ENCODE peak calls at places on chromosome 13, in ten cellular contexts. E is hepatocyte, G is retinal pigment epithelial cell, N is colonic mucosa, C is HFF-Myc, T is bronchial epithelial cell, J is mucosa of descending colon, V is psoas muscle, P is HepG2, R is cardiac muscle cell. H is an unnamed sample.

GRCh38 chr13:60019119-60019993 is 144.4 kb downstream of the DIAPH3 start:
- DNase-seq in E (no peak), G (no peak), N (no peak), C (no peak), T (peak; percentile 73), J (no peak), V (no peak), P (peak; percentile 3), R (no peak), H (no peak)

GRCh38 chr13:109213714-109214113 is 572.7 kb downstream of the IRS2 start:
- DNase-seq in E (no peak), G (no peak), N (no peak), C (no peak), T (peak; percentile 55), J (no peak), V (no peak), P (no peak), R (no peak), H (no peak)

GRCh38 chr13:74115138-74115537 is 19.1 kb downstream of the KLF12 start:
- DNase-seq in E (no peak), G (no peak), N (no peak), C (no peak), T (peak; percentile 59), J (no peak), V (no peak), P (no peak), R (no peak), H (no peak)

GRCh38 chr13:31094331-31095015 is 67.2 kb downstream of the HSPH1 start:
- DNase-seq in E (no peak), G (no peak), N (no peak), C (no peak), T (peak; percentile 86), J (no peak), V (no peak), P (no peak), R (no peak), H (no peak)

GRCh38 chr13:49450105-49450819 is 6.2 kb downstream of the SETDB2 start:
- DNase-seq in E (no peak), G (no peak), N (no peak), C (no peak), T (no peak), J (no peak), V (no peak), P (no peak), R (no peak), H (no peak)

GRCh38 chr13:34156841-34157365 is 339.0 kb downstream of the RFC3 start:
- DNase-seq in E (peak; percentile 93), G (peak; percentile 99), N (peak; percentile 81), C (peak; percentile 93), T (peak; percentile 97), J (peak; percentile 76), V (no peak), P (peak; percentile 72), R (no peak), H (no peak)

GRCh38 chr13:64223016-64223415 is 2807.4 kb upstream of the PCDH20 start:
- DNase-seq in E (no peak), G (no peak), N (no peak), C (no peak), T (no peak), J (no peak), V (no peak), P (no peak), R (no peak), H (no peak)

GRCh38 chr13:99303863-99304521 is 3.2 kb downstream of the GPR183 start:
- DNase-seq in E (no peak), G (no peak), N (no peak), C (no peak), T (no peak), J (peak; percentile 53), V (no peak), P (no peak), R (no peak), H (no peak)

GRCh38 chr13:39415403-39415802 is 187.6 kb downstream of the LHFPL6 start:
- DNase-seq in E (no peak), G (peak; percentile 27), N (peak; percentile 20), C (peak; percentile 12), T (peak; percentile 48), J (no peak), V (peak; percentile 70), P (no peak), R (peak; percentile 57), H (no peak)

GRCh38 chr13:75704942-75705320 is 68.8 kb downstream of the LMO7 start:
- DNase-seq in E (no peak), G (no peak), N (peak; percentile 81), C (no peak), T (peak; percentile 92), J (peak; percentile 81), V (no peak), P (no peak), R (no peak), H (no peak)

GRCh38 chr13:71852082-71852481 is 14.9 kb downstream of the DACH1 start:
- DNase-seq in E (no peak), G (no peak), N (no peak), C (no peak), T (no peak), J (no peak), V (no peak), P (no peak), R (no peak), H (no peak)

GRCh38 chr13:27082325-27082724 is 89.3 kb downstream of the USP12 start:
- DNase-seq in E (no peak), G (no peak), N (no peak), C (no peak), T (no peak), J (no peak), V (no peak), P (no peak), R (no peak), H (no peak)

GRCh38 chr13:49366841-49367240 is 77.0 kb downstream of the CAB39L start:
- DNase-seq in E (no peak), G (no peak), N (no peak), C (no peak), T (no peak), J (no peak), V (no peak), P (no peak), R (no peak), H (no peak)

GRCh38 chr13:28440774-28441532 is 54.0 kb downstream of the FLT1 start:
- DNase-seq in E (no peak), G (no peak), N (no peak), C (no peak), T (no peak), J (no peak), V (no peak), P (no peak), R (no peak), H (no peak)

GRCh38 chr13:101611491-101612475 is 159.3 kb downstream of the ITGBL1 start:
- DNase-seq in E (no peak), G (peak; percentile 15), N (no peak), C (no peak), T (no peak), J (no peak), V (no peak), P (peak; percentile 16), R (no peak), H (no peak)

GRCh38 chr13:44648392-44649117 is 72.4 kb upstream of the TSC22D1 start:
- DNase-seq in E (peak; percentile 16), G (no peak), N (no peak), C (no peak), T (peak; percentile 38), J (no peak), V (no peak), P (peak; percentile 45), R (no peak), H (no peak)
- TF ChIP-seq CTCF in E (peak; percentile 37), G (peak; percentile 54), N (no peak), C (peak; percentile 36), T (peak; percentile 8), J (no peak), V (peak; percentile 30), P (peak; percentile 41), R (peak; percentile 41), H (peak; percentile 14)

GRCh38 chr13:51912091-51912490 is 50.3 kb downstream of the CCDC70 start:
- DNase-seq in E (no peak), G (no peak), N (no peak), C (no peak), T (peak; percentile 34), J (no peak), V (no peak), P (no peak), R (no peak), H (no peak)
- TF ChIP-seq CTCF in E (no peak), G (peak; percentile 36), N (no peak), C (no peak), T (peak; percentile 31), J (no peak), V (no peak), P (no peak), R (no peak), H (no peak)

GRCh38 chr13:110259651-110260050 is 47.3 kb downstream of the COL4A1 start:
- DNase-seq in E (no peak), G (no peak), N (no peak), C (no peak), T (peak; percentile 11), J (no peak), V (no peak), P (no peak), R (no peak), H (no peak)

GRCh38 chr13:110262944-110263343 is 44.0 kb downstream of the COL4A1 start:
- DNase-seq in E (no peak), G (no peak), N (no peak), C (no peak), T (no peak), J (no peak), V (no peak), P (no peak), R (no peak), H (no peak)

GRCh38 chr13:110262494-110262893 is 44.5 kb downstream of the COL4A1 start:
- DNase-seq in E (peak; percentile 28), G (no peak), N (no peak), C (no peak), T (no peak), J (no peak), V (no peak), P (no peak), R (no peak), H (no peak)

GRCh38 chr13:110262082-110262436 is 44.9 kb downstream of the COL4A1 start:
- DNase-seq in E (no peak), G (no peak), N (no peak), C (no peak), T (no peak), J (no peak), V (no peak), P (no peak), R (no peak), H (no peak)

GRCh38 chr13:110261166-110262081 is 45.5 kb downstream of the COL4A1 start:
- DNase-seq in E (no peak), G (no peak), N (no peak), C (no peak), T (peak; percentile 22), J (no peak), V (no peak), P (no peak), R (no peak), H (no peak)
- TF ChIP-seq CTCF in E (no peak), G (no peak), N (no peak), C (no peak), T (no peak), J (no peak), V (no peak), P (no peak), R (no peak), H (no peak)

DNA sequence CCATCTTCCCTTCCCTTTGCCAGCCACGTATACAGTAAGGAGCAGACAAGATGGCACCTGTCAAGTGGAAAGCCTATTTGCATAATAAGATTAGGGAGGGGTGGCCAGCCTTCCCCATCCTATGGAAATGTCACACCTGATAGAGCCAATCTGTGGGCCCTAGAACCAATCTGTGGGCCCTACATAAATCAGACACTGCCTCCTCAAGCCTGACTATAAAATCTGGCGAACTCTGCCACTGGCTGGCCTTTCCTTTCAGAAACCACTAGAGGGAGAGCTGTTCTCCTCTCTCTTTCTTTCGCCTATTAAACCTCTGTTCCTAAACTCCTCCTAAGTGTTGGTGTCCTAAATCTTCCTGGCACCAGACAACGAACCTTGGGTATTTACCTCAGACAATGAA is 231.5 kb upstream of the KLHL1 start:
- DNase-seq in E (peak; percentile 40), G (no peak), N (peak; percentile 20), C (no peak), T (peak; percentile 30), J (peak; percentile 27), V (peak; percentile 15), P (peak; percentile 21), R (peak; percentile 34), H (no peak)
- TF ChIP-seq CTCF in E (peak; percentile 47), G (peak; percentile 74), N (peak; percentile 55), C (no peak), T (peak; percentile 72), J (peak; percentile 11), V (no peak), P (peak; percentile 53), R (no peak), H (no peak)